ENCODE peak calls at places on chromosomes 6 and 20, in eight cellular contexts. Y is CD8-positive, alpha-beta T cell; N is mesenchymal stem cell; F is T-helper 17 cell; P is BJ; X is cardiac muscle cell; K is fibroblast of mammary gland; I is iris pigment epithelial cell. H is an unnamed sample.

GRCh38 chr6:127582777-127583462 is 5.9 kb downstream of the C6orf58 start:
- DNase-seq in Y (no peak), N (peak), F (no peak), P (peak), X (no peak), K (peak), I (peak), H (no peak)

GRCh38 chr20:63448050-63448449 is 24.4 kb downstream of the KCNQ2 start:
- DNase-seq in Y (no peak), N (no peak), F (no peak), P (no peak), X (no peak), K (no peak), I (no peak), H (no peak)

GRCh38 chr6:46014511-46015118 is 1.0 kb downstream of the CLIC5 start:
- DNase-seq in Y (no peak), N (peak), F (peak), P (no peak), X (peak), K (no peak), I (peak), H (peak)

GRCh38 chr20:16001286-16001685 is 572.0 kb downstream of the KIF16B start:
- DNase-seq in Y (no peak), N (no peak), F (no peak), P (no peak), X (no peak), K (peak), I (peak), H (no peak)

GRCh38 chr6:131728296-131728939 is 17.6 kb upstream of the CTAGE9 start:
- DNase-seq in Y (no peak), N (peak), F (no peak), P (peak), X (no peak), K (peak), I (no peak), H (no peak)

GRCh38 chr6:162940426-162940825 is 212.7 kb downstream of the PACRG start:
- DNase-seq in Y (no peak), N (no peak), F (no peak), P (no peak), X (peak), K (peak), I (no peak), H (no peak)

GRCh38 chr6:40721252-40721936 is 134.2 kb upstream of the LRFN2 start:
- DNase-seq in Y (no peak), N (no peak), F (no peak), P (no peak), X (no peak), K (no peak), I (no peak), H (no peak)

GRCh38 chr20:22333885-22334545 is 250.4 kb downstream of the FOXA2 start:
- DNase-seq in Y (no peak), N (peak), F (no peak), P (no peak), X (peak), K (peak), I (peak), H (peak)

GRCh38 chr20:38855356-38855755 is 49.9 kb downstream of the PPP1R16B start:
- DNase-seq in Y (no peak), N (no peak), F (no peak), P (no peak), X (no peak), K (peak), I (no peak), H (no peak)

GRCh38 chr6:151136141-151136755 is 103.5 kb upstream of the AKAP12 start:
- DNase-seq in Y (no peak), N (peak), F (no peak), P (no peak), X (no peak), K (peak), I (no peak), H (no peak)

GRCh38 chr6:46921731-46922130 is at the start of gene ADGRF5:
- DNase-seq in Y (no peak), N (no peak), F (no peak), P (no peak), X (no peak), K (no peak), I (no peak), H (no peak)

GRCh38 chr6:143878272-143878760 is 14.0 kb downstream of the ZC2HC1B start:
- DNase-seq in Y (no peak), N (no peak), F (no peak), P (no peak), X (no peak), K (peak), I (peak), H (no peak)

GRCh38 chr20:37986873-37987601 is 46.2 kb downstream of the TTI1 start:
- DNase-seq in Y (no peak), N (no peak), F (no peak), P (peak), X (peak), K (peak), I (peak), H (no peak)

GRCh38 chr6:137661601-137662000 is 167.4 kb upstream of the OLIG3 start:
- DNase-seq in Y (no peak), N (no peak), F (no peak), P (no peak), X (no peak), K (peak), I (peak), H (peak)

GRCh38 chr6:78611886-78612480 is 255.4 kb upstream of the IRAK1BP1 start:
- DNase-seq in Y (no peak), N (peak), F (no peak), P (no peak), X (peak), K (peak), I (peak), H (no peak)

GRCh38 chr6:30979690-30980089 is 3.8 kb upstream of the MUC21 start:
- DNase-seq in Y (no peak), N (no peak), F (no peak), P (no peak), X (no peak), K (no peak), I (no peak), H (no peak)

GRCh38 chr6:159217595-159218275 is 48.5 kb downstream of the FNDC1 start:
- DNase-seq in Y (no peak), N (no peak), F (no peak), P (no peak), X (peak), K (no peak), I (peak), H (peak)

GRCh38 chr20:33019465-33020277 is 11.8 kb upstream of the BPIFB6 start:
- DNase-seq in Y (no peak), N (no peak), F (no peak), P (no peak), X (no peak), K (no peak), I (no peak), H (no peak)

GRCh38 chr6:30828027-30828962 is 56.0 kb upstream of the DDR1 start:
- DNase-seq in Y (peak), N (peak), F (peak), P (peak), X (peak), K (peak), I (peak), H (peak)

GRCh38 chr6:83592770-83593394 is 80.5 kb downstream of the PRSS35 start:
- DNase-seq in Y (no peak), N (peak), F (no peak), P (no peak), X (peak), K (peak), I (peak), H (no peak)

GRCh38 chr6:2793491-2794151 is 28.4 kb downstream of the WRNIP1 start:
- DNase-seq in Y (no peak), N (no peak), F (no peak), P (no peak), X (peak), K (no peak), I (no peak), H (no peak)

GRCh38 chr20:21117521-21117920 is 8.4 kb upstream of the KIZ start:
- DNase-seq in Y (no peak), N (no peak), F (no peak), P (no peak), X (no peak), K (no peak), I (no peak), H (no peak)

GRCh38 chr6:159981591-159982245 is 12.8 kb downstream of the IGF2R start:
- DNase-seq in Y (no peak), N (peak), F (no peak), P (no peak), X (no peak), K (peak), I (peak), H (no peak)

GRCh38 chr6:21749754-21750153 is 156.2 kb downstream of the SOX4 start:
- DNase-seq in Y (no peak), N (no peak), F (no peak), P (no peak), X (peak), K (no peak), I (no peak), H (no peak)

GRCh38 chr6:85864453-85865401 is 222.0 kb upstream of the SYNCRIP start:
- DNase-seq in Y (no peak), N (peak), F (no peak), P (no peak), X (no peak), K (peak), I (peak), H (no peak)

GRCh38 chr6:31572041-31572911 is at the start of gene LTA:
- DNase-seq in Y (no peak), N (no peak), F (peak), P (no peak), X (no peak), K (no peak), I (no peak), H (no peak)

GRCh38 chr6:34462561-34462971 is 3.3 kb upstream of the PACSIN1 start:
- DNase-seq in Y (no peak), N (peak), F (no peak), P (no peak), X (peak), K (peak), I (no peak), H (peak)

GRCh38 chr20:47432251-47433210 is 69.2 kb upstream of the NCOA3 start:
- DNase-seq in Y (no peak), N (no peak), F (no peak), P (no peak), X (no peak), K (peak), I (peak), H (no peak)

GRCh38 chr6:153003294-153003645 is 761 bp upstream of the MTRF1L start:
- DNase-seq in Y (no peak), N (no peak), F (no peak), P (no peak), X (peak), K (peak), I (no peak), H (no peak)